ENCODE peak calls at places on chromosomes 12 and 14, in nine cellular contexts. I is GM23338; Q is MM.1S; T is neural progenitor cell; A is mesendoderm; F is testis; K is upper lobe of right lung; P is aorta; Y is CD4-positive, CD25-positive, alpha-beta regulatory T cell. N is an unnamed sample.

GRCh38 chr12:4069046-4070010 is 196.1 kb upstream of the PARP11 start:
- DNase-seq in F (no peak), T (no peak), A (peak; percentile 12), Q (peak; percentile 97), I (no peak), P (no peak), Y (peak; percentile 9), K (no peak), N (no peak)

GRCh38 chr12:113440336-113440735 is 18.2 kb downstream of the SDSL start:
- DNase-seq in K (no peak), T (no peak), A (no peak), I (no peak), P (no peak), F (no peak), Q (no peak), Y (no peak), N (no peak)

GRCh38 chr12:54891717-54892478 is 37.6 kb downstream of the MUCL1 start:
- DNase-seq in Q (no peak), I (no peak), K (no peak), T (no peak), A (no peak), Y (no peak), F (no peak), P (no peak), N (no peak)

GRCh38 chr12:117501066-117501465 is 139.6 kb upstream of the NOS1 start:
- DNase-seq in A (no peak), P (no peak), Y (no peak), T (no peak), Q (no peak), F (no peak), K (no peak), I (no peak), N (no peak)

GRCh38 chr12:124458220-124458991 is 109.0 kb downstream of the NCOR2 start:
- DNase-seq in F (no peak), P (no peak), A (no peak), K (no peak), T (no peak), Q (no peak), I (no peak), Y (no peak), N (no peak)

GRCh38 chr12:46442239-46442638 is 69.7 kb upstream of the SLC38A2 start:
- DNase-seq in P (no peak), K (no peak), F (no peak), Y (no peak), A (no peak), I (no peak), T (no peak), Q (no peak), N (no peak)

GRCh38 chr12:51011960-51012359 is 14.2 kb downstream of the SLC11A2 start:
- DNase-seq in F (peak; percentile 43), T (peak; percentile 82), K (peak; percentile 70), Q (no peak), A (no peak), P (no peak), Y (no peak), I (no peak), N (no peak)

GRCh38 chr14:67620217-67620789 is 583 bp downstream of the ARG2 start:
- DNase-seq in T (peak; percentile 86), A (peak; percentile 70), I (peak; percentile 77), P (no peak), K (no peak), Q (no peak), F (peak; percentile 40), Y (no peak), N (peak; percentile 43)

GRCh38 chr14:65164068-65164824 is 61.9 kb upstream of the MAX start:
- DNase-seq in I (peak; percentile 68), Y (peak; percentile 72), K (no peak), A (peak; percentile 53), Q (peak; percentile 31), P (no peak), F (no peak), T (peak; percentile 65), N (no peak)

GRCh38 chr12:132296063-132296462 is 33.3 kb downstream of the GALNT9 start:
- DNase-seq in A (no peak), F (no peak), Y (no peak), I (no peak), T (no peak), K (no peak), P (no peak), Q (no peak), N (no peak)

GRCh38 chr12:91743727-91744126 is 401.9 kb downstream of the BTG1 start:
- DNase-seq in F (no peak), T (no peak), I (no peak), Q (no peak), P (no peak), A (no peak), K (no peak), Y (no peak), N (no peak)

GRCh38 chr14:48536318-48536717 is 860.9 kb upstream of the MDGA2 start:
- DNase-seq in K (no peak), Q (no peak), A (peak; percentile 86), T (peak; percentile 66), Y (no peak), I (peak; percentile 87), F (peak; percentile 32), P (no peak), N (peak; percentile 19)

GRCh38 chr14:60658909-60659585 is 9.8 kb upstream of the SIX1 start:
- DNase-seq in Y (no peak), P (no peak), T (peak; percentile 28), F (no peak), A (no peak), K (no peak), I (no peak), Q (no peak), N (no peak)

GRCh38 chr12:28172434-28173030 is 17.7 kb upstream of the CCDC91 start:
- DNase-seq in P (no peak), I (peak; percentile 66), K (no peak), T (peak; percentile 53), A (peak; percentile 57), F (peak; percentile 40), Q (peak; percentile 26), Y (no peak), N (no peak)

GRCh38 chr12:675562-675961 is 12.3 kb upstream of the NINJ2 start:
- DNase-seq in P (no peak), Y (no peak), I (no peak), K (no peak), Q (no peak), A (no peak), F (no peak), T (no peak), N (no peak)

GRCh38 chr12:50569321-50569720 is 64.5 kb downstream of the DIP2B start:
- DNase-seq in Y (no peak), F (no peak), A (peak; percentile 40), K (no peak), Q (no peak), T (peak; percentile 47), I (peak; percentile 39), P (no peak), N (no peak)

DNA sequence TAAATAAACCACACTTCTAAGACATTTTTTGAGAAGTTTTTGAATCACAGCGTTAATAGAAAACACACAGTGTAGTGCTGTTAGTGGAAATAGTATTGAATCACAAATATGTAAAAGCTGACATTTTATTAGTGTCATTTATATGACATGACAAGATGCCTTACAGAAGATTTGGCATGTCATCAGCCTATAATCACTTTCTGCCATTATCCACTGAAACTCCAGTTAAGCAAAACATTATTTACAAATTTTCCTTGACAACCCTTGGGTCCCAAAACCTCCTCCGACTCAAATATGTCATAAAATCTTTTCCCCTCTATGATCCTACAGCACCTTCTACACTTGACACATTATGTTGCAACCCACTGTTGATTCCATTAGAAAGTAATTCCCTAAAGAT is 376.9 kb upstream of the LRFN5 start:
- DNase-seq in A (no peak), K (no peak), Q (no peak), I (no peak), F (no peak), T (no peak), Y (no peak), P (no peak), N (no peak)
- H3K27ac ChIP-seq in A (no peak overlapping the region), K (no peak overlapping the region), Q (no peak overlapping the region), I (no peak overlapping the region), F (no peak overlapping the region), T (no peak overlapping the region), Y (no peak overlapping the region), P (no peak overlapping the region), N (no peak overlapping the region)

DNA sequence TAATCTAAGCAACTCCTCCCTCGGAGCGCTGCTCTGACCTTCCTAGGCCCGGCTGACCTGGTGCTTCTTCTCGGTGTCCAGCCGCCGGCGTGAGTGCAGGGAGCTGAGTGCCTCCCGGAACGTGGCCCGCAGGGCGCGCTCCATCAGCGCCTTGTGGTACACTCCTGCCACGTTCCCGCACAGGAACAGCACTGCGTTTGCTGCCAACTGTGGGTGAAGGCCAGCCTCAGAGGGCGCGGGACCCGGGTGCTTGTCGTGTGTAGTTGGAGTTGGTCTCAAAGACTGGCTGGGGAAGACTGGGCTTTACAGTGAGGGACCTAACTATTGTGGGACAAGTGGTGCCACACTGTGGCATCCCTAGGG is 3.2 kb downstream of the ADCY4 start:
- DNase-seq in P (no peak), F (no peak), Q (no peak), I (no peak), Y (no peak), T (no peak), A (no peak), K (no peak), N (peak; percentile 69)
- H3K27me3 ChIP-seq in P (no peaks in the 10 kb centered on the region), F (no peaks in the 10 kb centered on the region), Q (no peaks in the 10 kb centered on the region), I (peaks cover 77% of the 10 kb centered on the region), Y (peaks cover 4% of the 10 kb centered on the region), T (peaks cover 84% of the 10 kb centered on the region), A (peaks cover 16% of the 10 kb centered on the region), K (peaks cover 10% of the 10 kb centered on the region), N (no peaks in the 10 kb centered on the region)

DNA sequence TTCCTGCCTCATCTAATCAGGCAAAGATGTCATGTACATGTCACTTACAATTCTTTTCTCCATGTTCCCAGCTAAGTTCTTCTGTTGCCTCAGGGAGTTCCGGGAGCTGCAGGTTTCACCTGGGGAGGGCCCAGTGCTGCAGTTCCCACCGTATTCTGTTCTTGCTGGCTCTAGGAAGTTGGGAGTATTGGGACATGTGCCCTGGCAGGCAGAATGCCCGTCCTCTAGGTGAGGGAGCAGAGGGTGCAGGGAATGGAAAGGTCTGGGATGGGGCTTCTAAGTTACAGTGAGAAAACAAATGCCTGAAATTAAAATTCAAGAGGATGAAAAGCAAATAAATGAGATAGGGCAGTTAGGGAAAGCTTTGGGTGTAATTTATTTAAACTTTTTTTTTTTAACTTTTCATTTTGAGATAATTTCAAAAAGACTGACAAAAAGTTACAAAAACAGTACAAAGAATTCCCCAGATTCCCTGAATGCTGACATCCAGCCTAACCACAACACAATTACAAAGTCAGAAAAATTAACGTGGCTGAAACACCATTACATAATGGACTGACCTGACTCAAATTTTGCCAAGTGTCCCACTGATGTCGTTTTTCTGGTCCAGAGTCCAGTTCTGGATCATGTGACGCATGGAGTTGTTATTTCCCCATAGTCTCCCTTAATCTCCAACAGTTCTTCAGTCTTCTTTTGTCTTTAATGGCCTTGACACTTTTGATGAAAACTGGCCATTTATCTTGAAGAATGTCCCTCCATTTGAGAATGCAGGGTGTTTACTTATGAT is 187.2 kb upstream of the MYL2 start:
- DNase-seq in Q (no peak), Y (no peak), F (no peak), T (no peak), A (no peak), I (no peak), P (no peak), K (no peak), N (no peak)
- H3K4me3 ChIP-seq in Q (no peak overlapping the region), Y (no peak overlapping the region), F (no peak overlapping the region), T (no peak overlapping the region), A (no peak overlapping the region), I (no peak overlapping the region), P (no peak overlapping the region), K (no peak overlapping the region), N (no peak overlapping the region)

DNA sequence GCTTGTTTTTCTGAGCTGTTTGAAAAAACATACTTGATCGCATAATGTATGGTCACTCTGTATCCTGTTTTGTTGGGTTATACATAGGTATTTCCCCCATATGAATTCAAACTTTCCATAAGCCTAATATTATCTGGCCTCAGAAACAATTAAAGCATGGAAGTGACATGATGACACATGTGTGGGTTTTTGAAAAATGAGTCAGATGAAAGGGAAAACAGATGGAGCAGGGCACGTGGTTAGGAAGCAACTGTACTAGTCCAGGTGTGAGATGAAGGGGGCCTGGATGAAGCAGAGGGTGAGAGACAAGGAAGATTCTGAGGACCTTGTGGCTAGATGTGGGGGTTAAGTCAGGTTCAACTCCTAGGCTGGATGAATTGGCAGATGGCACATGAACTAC is 92.7 kb upstream of the DNM1L start:
- DNase-seq in A (no peak), I (no peak), P (no peak), F (no peak), K (no peak), T (no peak), Y (no peak), Q (no peak), N (no peak)
- H3K27ac ChIP-seq in A (no peak overlapping the region), I (no peak overlapping the region), P (no peak overlapping the region), F (no peak overlapping the region), K (no peak overlapping the region), T (no peak overlapping the region), Y (no peak overlapping the region), Q (no peak overlapping the region), N (no peak overlapping the region)

N was measured in right cardiac atrium.